ENCODE peak calls at places on chromosomes 3 and 15, in eight cellular contexts. P is WERI-Rb-1, G is tibial nerve, H is sigmoid colon, M is breast epithelium, R is fibroblast of lung, A is foreskin fibroblast, C is vagina. I is an unnamed sample.

GRCh38 chr3:124306665-124307064 is 314.7 kb upstream of the ROPN1 start:
- DNase-seq in H (no peak), G (no peak), C (no peak), R (no peak), M (no peak), A (no peak), P (no peak), I (no peak)

GRCh38 chr3:70531063-70531657 is 218.7 kb upstream of the MDFIC2 start:
- DNase-seq in H (no peak), A (peak), G (no peak), R (peak), P (no peak), C (no peak), M (no peak), I (no peak)

GRCh38 chr3:90241481-90241880 is 1134.1 kb downstream of the EPHA3 start:
- DNase-seq in M (no peak), C (no peak), R (no peak), G (no peak), P (no peak), H (no peak), A (no peak), I (no peak)

GRCh38 chr3:177995006-177995732 is 541.1 kb upstream of the KCNMB2 start:
- DNase-seq in M (no peak), P (no peak), H (no peak), C (no peak), A (no peak), R (no peak), G (no peak), I (no peak)

GRCh38 chr15:67818464-67818863 is 6.8 kb upstream of the SKOR1 start:
- DNase-seq in P (no peak), C (no peak), R (no peak), M (peak), A (no peak), G (no peak), H (peak), I (no peak)

GRCh38 chr3:121757087-121757811 is 7.7 kb upstream of the GOLGB1 start:
- DNase-seq in M (no peak), R (no peak), H (no peak), C (no peak), A (no peak), P (peak), G (no peak), I (no peak)

GRCh38 chr3:50256978-50257890 is 11.7 kb upstream of the SEMA3B start:
- DNase-seq in R (peak), H (no peak), C (no peak), G (no peak), M (no peak), A (peak), P (peak), I (no peak)

GRCh38 chr3:141877911-141878310 is 1.5 kb downstream of the ATP1B3 start:
- DNase-seq in P (no peak), A (peak), G (no peak), C (no peak), M (no peak), H (no peak), R (peak), I (no peak)

GRCh38 chr15:55267401-55268053 is 22.1 kb downstream of the RAB27A start:
- DNase-seq in G (peak), A (peak), M (no peak), C (no peak), R (peak), H (no peak), P (peak), I (no peak)

GRCh38 chr3:148642214-148642613 is 55.5 kb upstream of the AGTR1 start:
- DNase-seq in H (no peak), M (no peak), A (peak), P (no peak), G (no peak), R (peak), C (no peak), I (no peak)

GRCh38 chr3:16923112-16923511 is 38.4 kb downstream of the PLCL2 start:
- DNase-seq in P (no peak), G (no peak), R (no peak), H (no peak), A (no peak), C (no peak), M (no peak), I (no peak)

GRCh38 chr15:77821188-77821958 is 188.7 kb upstream of the LINGO1 start:
- DNase-seq in C (no peak), H (no peak), G (peak), R (peak), P (peak), M (no peak), A (peak), I (peak)

GRCh38 chr15:63420333-63420741 is 38.7 kb upstream of the CA12 start:
- DNase-seq in G (no peak), R (peak), P (no peak), C (no peak), H (no peak), M (no peak), A (peak), I (no peak)

GRCh38 chr3:11582123-11582968 is 61.4 kb downstream of the VGLL4 start:
- DNase-seq in R (peak), P (no peak), G (peak), C (peak), M (peak), A (peak), H (peak), I (no peak)

GRCh38 chr3:24846286-24846860 is 351.7 kb upstream of the THRB start:
- DNase-seq in M (no peak), R (no peak), A (no peak), H (no peak), C (no peak), G (no peak), P (peak), I (no peak)

GRCh38 chr3:13577181-13578121 is 28.5 kb downstream of the FBLN2 start:
- DNase-seq in G (no peak), M (no peak), H (no peak), C (no peak), A (no peak), R (no peak), P (no peak), I (no peak)

GRCh38 chr3:14410501-14411165 is 8.2 kb downstream of the SLC6A6 start:
- DNase-seq in C (no peak), G (no peak), P (no peak), H (no peak), R (peak), M (no peak), A (peak), I (no peak)

GRCh38 chr3:50264964-50265485 is 3.9 kb upstream of the SEMA3B start:
- DNase-seq in C (no peak), A (no peak), H (no peak), G (no peak), P (no peak), M (no peak), R (no peak), I (no peak)

GRCh38 chr15:60297047-60297446 is 100.7 kb downstream of the ANXA2 start:
- DNase-seq in A (no peak), M (no peak), G (no peak), P (no peak), H (no peak), C (no peak), R (no peak), I (no peak)

GRCh38 chr15:77867266-77868047 is 210.1 kb downstream of the TBC1D2B start:
- DNase-seq in H (peak), P (no peak), G (no peak), R (no peak), C (no peak), M (no peak), A (no peak), I (no peak)

DNA sequence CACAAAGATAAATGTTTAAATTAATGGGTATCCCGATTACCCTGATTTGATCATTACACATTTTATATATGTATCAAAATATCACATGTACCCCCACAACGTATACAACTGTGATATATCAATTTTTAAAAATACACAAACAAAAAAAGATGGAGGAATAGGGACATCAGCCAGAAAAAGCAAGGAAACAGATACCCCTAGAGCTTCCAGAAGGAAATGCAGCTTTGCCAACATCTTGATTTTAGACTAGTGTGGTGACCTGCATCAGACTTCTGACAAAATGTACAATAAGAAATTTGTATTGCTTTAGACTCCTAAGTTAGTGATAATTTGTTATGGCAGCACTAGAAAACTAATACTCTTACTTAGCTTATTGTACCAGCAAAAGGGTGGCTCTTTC is 483.8 kb downstream of the TUSC7 start:
- DNase-seq in C (no peak), R (no peak), G (no peak), H (no peak), M (no peak), A (peak), P (no peak), I (no peak)
- TF ChIP-seq CTCF in C (no peak), R (no peak), G (no peak), H (no peak), M (no peak), A (peak), P (no peak), I (peak)

DNA sequence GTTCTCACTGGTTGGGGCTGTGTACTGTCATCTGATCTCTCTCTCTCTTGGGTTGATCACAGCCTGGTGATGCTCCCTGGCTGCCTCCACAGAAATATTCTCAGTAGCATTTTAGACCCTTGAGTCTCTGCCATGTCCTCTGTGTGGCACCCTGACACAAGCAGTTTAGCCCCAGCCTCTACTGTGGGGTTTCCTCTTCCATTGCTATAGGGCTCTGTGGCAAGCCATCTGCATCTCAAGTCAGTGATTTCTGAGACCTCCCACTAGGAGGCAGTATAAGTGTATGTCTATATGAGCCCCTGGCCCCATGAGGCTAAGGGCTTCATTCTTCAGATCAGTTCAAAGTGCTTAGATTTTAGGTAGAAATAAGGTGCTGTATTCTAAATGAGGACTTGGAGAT is 50.6 kb upstream of the PLAAT1 start:
- DNase-seq in C (no peak), M (no peak), H (no peak), A (no peak), R (no peak), P (peak), G (peak), I (no peak)
- TF ChIP-seq CTCF in C (no peak), M (no peak), H (no peak), A (no peak), R (peak), P (peak), G (peak), I (peak)

GRCh38 chr15:69955240-69955894 is 142.3 kb downstream of the TLE3 start:
- DNase-seq in G (no peak), C (no peak), M (no peak), P (no peak), A (no peak), H (no peak), R (no peak), I (no peak)

GRCh38 chr15:69952210-69952555 is 145.5 kb downstream of the TLE3 start:
- DNase-seq in M (no peak), R (no peak), P (no peak), C (no peak), H (no peak), A (no peak), G (no peak), I (no peak)

GRCh38 chr15:69954726-69955125 is 143.0 kb downstream of the TLE3 start:
- DNase-seq in C (no peak), R (no peak), G (no peak), M (no peak), P (peak), A (no peak), H (no peak), I (no peak)

GRCh38 chr15:69951511-69952209 is 146.1 kb downstream of the TLE3 start:
- DNase-seq in G (no peak), C (no peak), R (peak), H (no peak), P (no peak), A (no peak), M (no peak), I (no peak)

DNA sequence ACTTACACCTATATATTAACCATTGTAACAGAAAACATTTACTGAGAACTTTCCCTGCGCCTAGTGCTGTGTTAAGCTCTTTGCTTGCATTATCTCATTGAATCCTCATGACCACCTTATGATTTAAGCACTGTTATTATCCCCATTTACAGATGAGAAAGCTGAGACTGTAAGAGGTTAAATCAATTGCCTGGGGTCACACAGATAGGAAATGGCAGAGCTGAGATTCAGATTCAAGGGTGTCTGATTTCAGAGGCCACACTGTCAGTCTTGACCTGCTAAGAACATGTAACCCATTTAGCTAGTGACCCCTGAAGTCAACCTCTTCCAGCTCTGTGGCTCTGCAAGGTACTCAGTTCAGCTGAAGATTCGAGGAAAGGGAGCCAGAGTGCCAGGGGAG is 143.9 kb downstream of the TLE3 start:
- DNase-seq in G (no peak), A (no peak), R (no peak), H (no peak), C (no peak), P (no peak), M (no peak), I (no peak)
- TF ChIP-seq CTCF in G (no peak), A (no peak), R (no peak), H (no peak), C (no peak), P (no peak), M (no peak), I (no peak)

GRCh38 chr15:43799209-43799944 is 643 bp downstream of the SERINC4 start:
- DNase-seq in R (no peak), G (no peak), M (no peak), A (peak), C (no peak), P (peak), H (no peak), I (no peak)
- TF ChIP-seq CTCF in R (no peak), G (no peak), M (no peak), A (no peak), C (no peak), P (peak), H (no peak), I (no peak)

DNA sequence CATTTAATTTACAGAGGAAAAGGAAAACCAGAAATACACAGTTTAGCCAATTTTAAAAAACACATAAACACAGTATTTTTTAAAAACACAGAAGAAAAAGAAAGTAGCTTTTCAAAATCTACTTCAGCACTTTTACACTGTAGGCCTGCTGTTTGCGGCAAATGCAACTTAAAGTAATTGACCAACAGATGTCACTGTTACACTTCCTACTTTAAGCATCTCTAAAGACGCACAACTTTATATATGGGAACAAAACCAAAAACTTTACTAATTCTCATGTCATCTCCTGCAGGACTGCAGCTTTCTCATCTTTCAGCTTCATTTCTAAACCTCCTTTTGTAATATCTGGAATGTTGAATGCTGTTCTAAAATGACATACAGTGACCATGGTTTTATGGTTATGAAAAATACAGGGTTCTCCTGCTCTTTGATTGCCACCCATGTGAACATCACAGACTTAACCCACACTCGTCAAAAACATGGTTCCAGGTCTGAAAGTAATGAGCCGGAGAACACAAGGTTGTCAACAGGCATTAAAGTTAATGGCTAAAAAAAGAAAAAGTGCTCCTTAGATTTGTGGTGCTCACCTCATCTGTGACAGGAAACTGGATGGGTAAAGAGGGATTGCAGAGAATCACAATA is 107.9 kb downstream of the FMN1 start:
- DNase-seq in R (peak), P (no peak), M (no peak), C (no peak), G (no peak), A (peak), H (no peak), I (no peak)
- TF ChIP-seq CTCF in R (peak), P (peak), M (no peak), C (no peak), G (peak), A (peak), H (peak), I (peak)

GRCh38 chr3:105813710-105814109 is 55.1 kb downstream of the CBLB start:
- DNase-seq in C (no peak), P (no peak), H (no peak), M (no peak), A (no peak), R (no peak), G (no peak), I (no peak)
- TF ChIP-seq CTCF in C (no peak), P (no peak), H (no peak), M (no peak), A (no peak), R (no peak), G (no peak), I (no peak)

DNA sequence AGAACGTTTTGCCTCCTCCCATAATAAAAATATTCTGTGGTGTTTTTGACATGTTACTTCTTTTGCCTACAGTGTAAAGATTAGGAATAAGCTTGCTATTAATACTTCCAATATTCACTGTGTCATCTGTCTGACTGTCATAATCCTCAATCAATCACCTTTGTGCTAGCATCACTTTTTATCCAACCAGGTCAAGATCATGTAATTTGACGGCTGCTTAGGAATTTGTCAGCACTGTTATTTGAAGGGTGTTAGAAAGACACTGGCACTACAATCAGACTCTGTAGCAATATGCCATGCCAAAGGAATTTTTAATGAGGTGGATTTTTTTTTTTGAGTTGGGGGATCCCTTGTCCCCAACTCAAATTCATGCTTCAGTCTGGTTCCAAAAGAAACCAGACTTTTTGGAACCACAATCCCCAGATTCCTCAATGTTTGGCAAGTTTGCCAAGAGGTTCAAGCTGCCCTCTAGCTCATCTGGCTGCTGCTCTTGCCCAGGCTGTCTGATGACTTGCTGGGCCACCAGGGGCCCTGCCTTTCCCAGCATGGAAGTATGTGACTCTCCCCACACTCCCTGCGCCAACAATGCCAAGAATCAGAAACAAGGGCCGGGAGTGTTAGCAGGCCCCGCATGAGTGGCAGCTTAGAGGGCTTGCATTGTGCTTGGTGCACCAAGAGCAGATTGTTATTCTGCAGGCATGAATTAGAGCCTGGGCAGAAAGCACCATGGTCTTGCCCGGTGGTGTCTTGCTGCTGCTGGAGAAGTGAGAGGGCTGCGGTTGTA is 58.6 kb upstream of the TSC22D2 start:
- DNase-seq in C (no peak), P (no peak), G (no peak), R (no peak), H (peak), M (no peak), A (peak), I (no peak)
- TF ChIP-seq CTCF in C (no peak), P (no peak), G (peak), R (no peak), H (no peak), M (no peak), A (no peak), I (no peak)

DNA sequence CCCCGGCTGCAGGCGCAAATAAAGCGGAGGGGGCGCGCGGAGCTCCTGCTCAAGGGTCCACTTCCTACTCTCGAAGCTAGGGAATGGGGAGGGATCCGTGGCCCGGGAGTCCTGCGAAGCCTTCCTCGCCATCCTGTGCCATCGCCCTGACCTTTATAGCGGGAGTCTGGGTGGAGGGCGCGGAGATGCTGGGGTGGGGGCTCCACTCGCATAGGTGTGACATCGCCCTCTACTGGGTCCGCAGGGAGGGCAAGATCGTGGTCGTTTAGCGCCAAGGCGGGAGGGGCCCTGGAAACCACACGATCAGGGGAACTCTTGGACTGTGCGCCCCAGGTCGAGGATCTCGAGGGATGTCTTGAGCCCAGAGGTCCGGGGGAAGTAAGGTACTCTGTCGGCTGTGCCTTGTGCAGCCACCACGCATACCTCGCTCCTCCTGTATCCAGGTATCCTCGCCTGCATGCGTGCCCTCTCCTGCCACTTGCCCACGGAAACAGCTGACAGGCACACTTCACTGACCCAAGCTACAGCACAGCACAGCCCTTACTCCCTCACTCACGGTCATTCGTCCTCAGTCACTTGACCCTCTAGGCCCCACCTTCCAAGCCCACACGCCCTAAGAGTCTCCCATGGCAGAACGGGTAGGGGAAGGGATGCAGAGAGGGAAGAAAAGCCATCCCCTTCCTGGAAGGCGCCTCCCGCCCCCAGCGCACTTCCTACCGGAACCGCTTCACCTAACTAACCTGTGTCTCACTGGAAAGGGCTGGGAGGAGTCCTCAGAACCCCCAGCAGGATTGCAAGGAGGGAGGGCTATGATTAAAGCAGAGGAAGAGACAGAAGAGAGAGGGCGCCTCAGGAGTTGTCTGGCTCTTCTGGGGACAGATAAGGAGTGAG is 22.7 kb downstream of the EPHB3 start:
- DNase-seq in P (peak), M (no peak), R (no peak), G (no peak), C (no peak), H (no peak), A (no peak), I (no peak)
- TF ChIP-seq CTCF in P (peak), M (no peak), R (peak), G (no peak), C (no peak), H (peak), A (peak), I (peak)

I was measured in progenitor cell of endocrine pancreas.